ENCODE peak calls at places on chromosomes 1 and 21, in eight cellular contexts. One of them, this sample, is unnamed.

GRCh38 chr21:42672699-42673458 is 19.5 kb downstream of the PDE9A start:
- DNase-seq in iPS DF 19.7: no peak
- DNase-seq in activated gamma-delta T cell treated with anti-CD3 and anti-CD28 coated beads, Interleukin-2, amount 50 U/mL, for 16 hours: no peak
- DNase-seq in lung microvascular endothelial cell: no peak
- DNase-seq in ecto neural progenitor cell: peak
- DNase-seq in left ventricle myocardium superior: no peak
- DNase-seq in mesendoderm: peak
- DNase-seq in MG63: no peak
- DNase-seq in this sample: no peak

GRCh38 chr1:244053831-244054230 is 2.7 kb downstream of the ZBTB18 start:
- DNase-seq in lung microvascular endothelial cell: no peak
- DNase-seq in activated gamma-delta T cell treated with anti-CD3 and anti-CD28 coated beads, Interleukin-2, amount 50 U/mL, for 16 hours: no peak
- DNase-seq in left ventricle myocardium superior: no peak
- DNase-seq in iPS DF 19.7: no peak
- DNase-seq in MG63: no peak
- DNase-seq in ecto neural progenitor cell: no peak
- DNase-seq in mesendoderm: no peak
- DNase-seq in this sample: no peak

GRCh38 chr1:10692401-10693021 is 103.9 kb downstream of the CASZ1 start:
- DNase-seq in left ventricle myocardium superior: no peak
- DNase-seq in ecto neural progenitor cell: no peak
- DNase-seq in MG63: peak
- DNase-seq in iPS DF 19.7: no peak
- DNase-seq in mesendoderm: peak
- DNase-seq in lung microvascular endothelial cell: no peak
- DNase-seq in activated gamma-delta T cell treated with anti-CD3 and anti-CD28 coated beads, Interleukin-2, amount 50 U/mL, for 16 hours: peak
- DNase-seq in this sample: peak

GRCh38 chr1:24009406-24009805 is 29.3 kb upstream of the SRSF10 start:
- DNase-seq in iPS DF 19.7: no peak
- DNase-seq in lung microvascular endothelial cell: peak
- DNase-seq in mesendoderm: no peak
- DNase-seq in activated gamma-delta T cell treated with anti-CD3 and anti-CD28 coated beads, Interleukin-2, amount 50 U/mL, for 16 hours: no peak
- DNase-seq in left ventricle myocardium superior: no peak
- DNase-seq in ecto neural progenitor cell: no peak
- DNase-seq in MG63: peak
- DNase-seq in this sample: no peak

GRCh38 chr1:156666862-156667609 is 10.2 kb downstream of the NES start:
- DNase-seq in iPS DF 19.7: no peak
- DNase-seq in mesendoderm: peak
- DNase-seq in MG63: no peak
- DNase-seq in left ventricle myocardium superior: peak
- DNase-seq in ecto neural progenitor cell: no peak
- DNase-seq in activated gamma-delta T cell treated with anti-CD3 and anti-CD28 coated beads, Interleukin-2, amount 50 U/mL, for 16 hours: no peak
- DNase-seq in lung microvascular endothelial cell: peak
- DNase-seq in this sample: no peak

GRCh38 chr1:94792876-94793605 is 27.1 kb upstream of the SLC44A3 start:
- DNase-seq in activated gamma-delta T cell treated with anti-CD3 and anti-CD28 coated beads, Interleukin-2, amount 50 U/mL, for 16 hours: no peak
- DNase-seq in iPS DF 19.7: no peak
- DNase-seq in MG63: peak
- DNase-seq in mesendoderm: no peak
- DNase-seq in left ventricle myocardium superior: no peak
- DNase-seq in ecto neural progenitor cell: no peak
- DNase-seq in lung microvascular endothelial cell: peak
- DNase-seq in this sample: no peak

GRCh38 chr1:37761416-37762095 is 3.4 kb downstream of the EPHA10 start:
- DNase-seq in left ventricle myocardium superior: no peak
- DNase-seq in ecto neural progenitor cell: peak
- DNase-seq in MG63: no peak
- DNase-seq in lung microvascular endothelial cell: no peak
- DNase-seq in iPS DF 19.7: no peak
- DNase-seq in mesendoderm: no peak
- DNase-seq in activated gamma-delta T cell treated with anti-CD3 and anti-CD28 coated beads, Interleukin-2, amount 50 U/mL, for 16 hours: no peak
- DNase-seq in this sample: no peak

GRCh38 chr21:43703068-43703880 is 15.7 kb upstream of the PDXK start:
- DNase-seq in left ventricle myocardium superior: peak
- DNase-seq in mesendoderm: peak
- DNase-seq in lung microvascular endothelial cell: no peak
- DNase-seq in MG63: no peak
- DNase-seq in ecto neural progenitor cell: no peak
- DNase-seq in activated gamma-delta T cell treated with anti-CD3 and anti-CD28 coated beads, Interleukin-2, amount 50 U/mL, for 16 hours: no peak
- DNase-seq in iPS DF 19.7: no peak
- DNase-seq in this sample: no peak

GRCh38 chr1:230303822-230304221 is 122.3 kb downstream of the PGBD5 start:
- DNase-seq in left ventricle myocardium superior: peak
- DNase-seq in lung microvascular endothelial cell: peak
- DNase-seq in activated gamma-delta T cell treated with anti-CD3 and anti-CD28 coated beads, Interleukin-2, amount 50 U/mL, for 16 hours: no peak
- DNase-seq in ecto neural progenitor cell: no peak
- DNase-seq in MG63: no peak
- DNase-seq in mesendoderm: no peak
- DNase-seq in iPS DF 19.7: no peak
- DNase-seq in this sample: no peak

GRCh38 chr1:237932806-237933205 is 42.1 kb upstream of the ZP4 start:
- DNase-seq in left ventricle myocardium superior: no peak
- DNase-seq in iPS DF 19.7: no peak
- DNase-seq in activated gamma-delta T cell treated with anti-CD3 and anti-CD28 coated beads, Interleukin-2, amount 50 U/mL, for 16 hours: no peak
- DNase-seq in mesendoderm: no peak
- DNase-seq in lung microvascular endothelial cell: no peak
- DNase-seq in ecto neural progenitor cell: no peak
- DNase-seq in MG63: no peak
- DNase-seq in this sample: no peak

GRCh38 chr1:3731543-3731942 is 20.7 kb upstream of the CCDC27 start:
- DNase-seq in mesendoderm: no peak
- DNase-seq in MG63: no peak
- DNase-seq in activated gamma-delta T cell treated with anti-CD3 and anti-CD28 coated beads, Interleukin-2, amount 50 U/mL, for 16 hours: no peak
- DNase-seq in iPS DF 19.7: no peak
- DNase-seq in ecto neural progenitor cell: no peak
- DNase-seq in left ventricle myocardium superior: no peak
- DNase-seq in lung microvascular endothelial cell: no peak
- DNase-seq in this sample: no peak

GRCh38 chr1:162384601-162385279 is 3.2 kb downstream of the C1orf226 start:
- DNase-seq in mesendoderm: no peak
- DNase-seq in activated gamma-delta T cell treated with anti-CD3 and anti-CD28 coated beads, Interleukin-2, amount 50 U/mL, for 16 hours: no peak
- DNase-seq in left ventricle myocardium superior: no peak
- DNase-seq in iPS DF 19.7: no peak
- DNase-seq in MG63: no peak
- DNase-seq in lung microvascular endothelial cell: no peak
- DNase-seq in ecto neural progenitor cell: peak
- DNase-seq in this sample: no peak

GRCh38 chr1:21539933-21540332 is 30.7 kb downstream of the ALPL start:
- DNase-seq in MG63: peak
- DNase-seq in left ventricle myocardium superior: peak
- DNase-seq in activated gamma-delta T cell treated with anti-CD3 and anti-CD28 coated beads, Interleukin-2, amount 50 U/mL, for 16 hours: no peak
- DNase-seq in ecto neural progenitor cell: peak
- DNase-seq in lung microvascular endothelial cell: no peak
- DNase-seq in mesendoderm: peak
- DNase-seq in iPS DF 19.7: no peak
- DNase-seq in this sample: no peak

GRCh38 chr21:37873655-37874054 is 42.6 kb downstream of the KCNJ6 start:
- DNase-seq in mesendoderm: peak
- DNase-seq in lung microvascular endothelial cell: no peak
- DNase-seq in MG63: no peak
- DNase-seq in ecto neural progenitor cell: no peak
- DNase-seq in activated gamma-delta T cell treated with anti-CD3 and anti-CD28 coated beads, Interleukin-2, amount 50 U/mL, for 16 hours: no peak
- DNase-seq in left ventricle myocardium superior: no peak
- DNase-seq in iPS DF 19.7: no peak
- DNase-seq in this sample: no peak

GRCh38 chr1:193562121-193562520 is 375.7 kb upstream of the B3GALT2 start:
- DNase-seq in MG63: no peak
- DNase-seq in left ventricle myocardium superior: no peak
- DNase-seq in lung microvascular endothelial cell: no peak
- DNase-seq in mesendoderm: peak
- DNase-seq in ecto neural progenitor cell: no peak
- DNase-seq in iPS DF 19.7: peak
- DNase-seq in activated gamma-delta T cell treated with anti-CD3 and anti-CD28 coated beads, Interleukin-2, amount 50 U/mL, for 16 hours: no peak
- DNase-seq in this sample: no peak

GRCh38 chr1:28582248-28582615 is 9.8 kb upstream of the RAB42 start:
- DNase-seq in activated gamma-delta T cell treated with anti-CD3 and anti-CD28 coated beads, Interleukin-2, amount 50 U/mL, for 16 hours: no peak
- DNase-seq in lung microvascular endothelial cell: peak
- DNase-seq in ecto neural progenitor cell: no peak
- DNase-seq in left ventricle myocardium superior: no peak
- DNase-seq in MG63: no peak
- DNase-seq in iPS DF 19.7: no peak
- DNase-seq in mesendoderm: no peak
- DNase-seq in this sample: no peak

This sample was measured in CD8-positive, alpha-beta memory T cell.